ENCODE peak calls at places on chromosomes 7 and 10, in nine cellular contexts. One of them, this sample, is unnamed.

GRCh38 chr7:2541291-2542010 is 13.9 kb downstream of the BRAT1 start:
- DNase-seq in right lobe of liver: no peak
- DNase-seq in A549: no peak
- DNase-seq in stomach: no peak
- DNase-seq in tibial nerve: no peak
- DNase-seq in lower leg skin: no peak
- DNase-seq in transverse colon: peak
- DNase-seq in esophagus squamous epithelium: no peak
- DNase-seq in gastrocnemius medialis: no peak
- DNase-seq in this sample: peak

GRCh38 chr10:119859422-119860258 is 13.0 kb downstream of the MCMBP start:
- DNase-seq in right lobe of liver: no peak
- DNase-seq in A549: peak
- DNase-seq in stomach: no peak
- DNase-seq in tibial nerve: no peak
- DNase-seq in lower leg skin: no peak
- DNase-seq in transverse colon: no peak
- DNase-seq in esophagus squamous epithelium: no peak
- DNase-seq in gastrocnemius medialis: no peak
- DNase-seq in this sample: no peak

GRCh38 chr10:120460776-120461175 is 3.7 kb downstream of the PLPP4 start:
- DNase-seq in right lobe of liver: no peak
- DNase-seq in A549: no peak
- DNase-seq in stomach: no peak
- DNase-seq in tibial nerve: no peak
- DNase-seq in lower leg skin: no peak
- DNase-seq in transverse colon: no peak
- DNase-seq in esophagus squamous epithelium: no peak
- DNase-seq in gastrocnemius medialis: no peak
- DNase-seq in this sample: no peak

GRCh38 chr10:132096223-132096622 is 30.5 kb downstream of the JAKMIP3 start:
- DNase-seq in right lobe of liver: no peak
- DNase-seq in A549: peak
- DNase-seq in stomach: peak
- DNase-seq in tibial nerve: no peak
- DNase-seq in lower leg skin: no peak
- DNase-seq in transverse colon: no peak
- DNase-seq in esophagus squamous epithelium: no peak
- DNase-seq in gastrocnemius medialis: peak
- DNase-seq in this sample: peak

GRCh38 chr10:128587689-128588088 is 461.5 kb upstream of the MKI67 start:
- DNase-seq in right lobe of liver: no peak
- DNase-seq in A549: no peak
- DNase-seq in stomach: no peak
- DNase-seq in tibial nerve: no peak
- DNase-seq in lower leg skin: no peak
- DNase-seq in transverse colon: no peak
- DNase-seq in esophagus squamous epithelium: no peak
- DNase-seq in gastrocnemius medialis: no peak
- DNase-seq in this sample: no peak

GRCh38 chr10:131116216-131117005 is 195.1 kb downstream of the TCERG1L start:
- DNase-seq in right lobe of liver: no peak
- DNase-seq in A549: no peak
- DNase-seq in stomach: no peak
- DNase-seq in tibial nerve: no peak
- DNase-seq in lower leg skin: no peak
- DNase-seq in transverse colon: no peak
- DNase-seq in esophagus squamous epithelium: no peak
- DNase-seq in gastrocnemius medialis: no peak
- DNase-seq in this sample: no peak

GRCh38 chr7:3033136-3033535 is 10.5 kb downstream of the CARD11 start:
- DNase-seq in right lobe of liver: no peak
- DNase-seq in A549: no peak
- DNase-seq in stomach: no peak
- DNase-seq in tibial nerve: no peak
- DNase-seq in lower leg skin: no peak
- DNase-seq in transverse colon: no peak
- DNase-seq in esophagus squamous epithelium: no peak
- DNase-seq in gastrocnemius medialis: no peak
- DNase-seq in this sample: no peak

GRCh38 chr7:150784954-150785353 is 15.2 kb downstream of the TMEM176B start:
- DNase-seq in right lobe of liver: peak
- DNase-seq in A549: no peak
- DNase-seq in stomach: no peak
- DNase-seq in tibial nerve: no peak
- DNase-seq in lower leg skin: no peak
- DNase-seq in transverse colon: peak
- DNase-seq in esophagus squamous epithelium: no peak
- DNase-seq in gastrocnemius medialis: no peak
- DNase-seq in this sample: no peak

GRCh38 chr7:79515358-79515757 is 61.9 kb upstream of the MAGI2 start:
- DNase-seq in right lobe of liver: no peak
- DNase-seq in A549: no peak
- DNase-seq in stomach: no peak
- DNase-seq in tibial nerve: no peak
- DNase-seq in lower leg skin: no peak
- DNase-seq in transverse colon: no peak
- DNase-seq in esophagus squamous epithelium: no peak
- DNase-seq in gastrocnemius medialis: no peak
- DNase-seq in this sample: no peak

GRCh38 chr7:74453321-74454011 is at the start of gene GTF2IRD1:
- DNase-seq in right lobe of liver: peak
- DNase-seq in A549: peak
- DNase-seq in stomach: peak
- DNase-seq in tibial nerve: peak
- DNase-seq in lower leg skin: peak
- DNase-seq in transverse colon: peak
- DNase-seq in esophagus squamous epithelium: no peak
- DNase-seq in gastrocnemius medialis: peak
- DNase-seq in this sample: peak

GRCh38 chr7:29609162-29610030 is 45.8 kb downstream of the PRR15 start:
- DNase-seq in right lobe of liver: no peak
- DNase-seq in A549: peak
- DNase-seq in stomach: peak
- DNase-seq in tibial nerve: no peak
- DNase-seq in lower leg skin: no peak
- DNase-seq in transverse colon: peak
- DNase-seq in esophagus squamous epithelium: no peak
- DNase-seq in gastrocnemius medialis: no peak
- DNase-seq in this sample: no peak

GRCh38 chr7:134954197-134955082 is 31.9 kb upstream of the AGBL3 start:
- DNase-seq in right lobe of liver: no peak
- DNase-seq in A549: peak
- DNase-seq in stomach: no peak
- DNase-seq in tibial nerve: no peak
- DNase-seq in lower leg skin: no peak
- DNase-seq in transverse colon: no peak
- DNase-seq in esophagus squamous epithelium: no peak
- DNase-seq in gastrocnemius medialis: no peak
- DNase-seq in this sample: no peak

GRCh38 chr10:132194726-132195125 is 8.0 kb downstream of the DPYSL4 start:
- DNase-seq in right lobe of liver: no peak
- DNase-seq in A549: no peak
- DNase-seq in stomach: no peak
- DNase-seq in tibial nerve: no peak
- DNase-seq in lower leg skin: no peak
- DNase-seq in transverse colon: no peak
- DNase-seq in esophagus squamous epithelium: no peak
- DNase-seq in gastrocnemius medialis: no peak
- DNase-seq in this sample: peak

GRCh38 chr7:71236488-71237179 is 104.7 kb downstream of the GALNT17 start:
- DNase-seq in right lobe of liver: no peak
- DNase-seq in A549: no peak
- DNase-seq in stomach: no peak
- DNase-seq in tibial nerve: no peak
- DNase-seq in lower leg skin: no peak
- DNase-seq in transverse colon: no peak
- DNase-seq in esophagus squamous epithelium: no peak
- DNase-seq in gastrocnemius medialis: no peak
- DNase-seq in this sample: no peak

GRCh38 chr10:118983263-118983662 is 46.3 kb upstream of the NANOS1 start:
- DNase-seq in right lobe of liver: peak
- DNase-seq in A549: no peak
- DNase-seq in stomach: peak
- DNase-seq in tibial nerve: no peak
- DNase-seq in lower leg skin: no peak
- DNase-seq in transverse colon: no peak
- DNase-seq in esophagus squamous epithelium: no peak
- DNase-seq in gastrocnemius medialis: no peak
- DNase-seq in this sample: no peak

GRCh38 chr10:91635401-91636400 is 2.8 kb upstream of the PPP1R3C start:
- DNase-seq in right lobe of liver: peak
- DNase-seq in A549: peak
- DNase-seq in stomach: peak
- DNase-seq in tibial nerve: peak
- DNase-seq in lower leg skin: peak
- DNase-seq in transverse colon: peak
- DNase-seq in esophagus squamous epithelium: no peak
- DNase-seq in gastrocnemius medialis: peak
- DNase-seq in this sample: no peak

GRCh38 chr10:71846816-71847215 is 4.2 kb downstream of the PSAP start:
- DNase-seq in right lobe of liver: no peak
- DNase-seq in A549: no peak
- DNase-seq in stomach: no peak
- DNase-seq in tibial nerve: no peak
- DNase-seq in lower leg skin: no peak
- DNase-seq in transverse colon: no peak
- DNase-seq in esophagus squamous epithelium: no peak
- DNase-seq in gastrocnemius medialis: no peak
- DNase-seq in this sample: peak

DNA sequence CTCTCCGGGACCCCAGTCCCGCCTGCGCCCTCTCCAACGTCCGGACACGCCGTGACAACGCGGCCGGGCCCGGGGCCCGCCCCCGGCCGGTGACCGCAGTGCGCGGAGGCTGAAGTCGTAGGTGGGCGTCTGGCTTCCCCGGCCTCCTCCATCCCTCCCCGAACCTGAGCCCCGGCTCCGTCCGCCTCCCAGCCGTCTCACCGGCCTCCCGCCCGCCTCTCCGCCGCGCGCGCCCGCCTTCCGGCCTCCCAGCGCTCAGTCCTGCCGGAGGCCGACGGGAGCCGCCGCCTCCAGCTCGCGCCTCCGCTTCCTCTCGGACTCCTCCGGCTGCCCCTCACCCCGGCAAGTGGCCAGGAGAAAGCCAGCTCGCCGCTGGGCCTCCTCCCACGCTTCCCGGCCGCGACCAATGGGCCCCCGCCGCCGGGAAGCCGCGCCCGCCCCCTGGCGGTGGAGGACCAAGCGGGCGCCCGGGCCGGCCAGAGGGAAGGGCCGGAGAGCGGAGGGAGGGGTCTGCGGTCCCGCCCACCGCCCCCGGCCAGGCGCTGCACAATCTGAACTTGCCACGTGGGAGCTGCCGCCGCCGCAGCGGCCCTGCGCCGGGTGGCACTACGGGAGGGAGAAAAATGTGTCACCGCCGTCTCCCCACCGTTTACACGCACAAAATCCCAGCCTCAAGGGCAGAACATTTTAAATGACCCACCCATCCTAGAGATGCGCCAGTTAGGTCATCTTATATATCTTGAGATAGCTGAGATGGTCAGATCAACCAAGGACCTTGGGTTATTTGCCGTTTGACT is at the start of gene FAM3C:
- DNase-seq in right lobe of liver: peak
- DNase-seq in A549: peak
- DNase-seq in stomach: peak
- DNase-seq in tibial nerve: peak
- DNase-seq in lower leg skin: peak
- DNase-seq in transverse colon: peak
- DNase-seq in esophagus squamous epithelium: peak
- DNase-seq in gastrocnemius medialis: peak
- DNase-seq in this sample: peak
- TF ChIP-seq POLR2A in right lobe of liver: peak
- TF ChIP-seq POLR2A in A549: peak
- TF ChIP-seq POLR2A in stomach: no peak
- TF ChIP-seq POLR2A in tibial nerve: peak
- TF ChIP-seq POLR2A in lower leg skin: peak
- TF ChIP-seq POLR2A in transverse colon: peak
- TF ChIP-seq POLR2A in esophagus squamous epithelium: no peak
- TF ChIP-seq POLR2A in gastrocnemius medialis: peak
- TF ChIP-seq POLR2A in this sample: peak

DNA sequence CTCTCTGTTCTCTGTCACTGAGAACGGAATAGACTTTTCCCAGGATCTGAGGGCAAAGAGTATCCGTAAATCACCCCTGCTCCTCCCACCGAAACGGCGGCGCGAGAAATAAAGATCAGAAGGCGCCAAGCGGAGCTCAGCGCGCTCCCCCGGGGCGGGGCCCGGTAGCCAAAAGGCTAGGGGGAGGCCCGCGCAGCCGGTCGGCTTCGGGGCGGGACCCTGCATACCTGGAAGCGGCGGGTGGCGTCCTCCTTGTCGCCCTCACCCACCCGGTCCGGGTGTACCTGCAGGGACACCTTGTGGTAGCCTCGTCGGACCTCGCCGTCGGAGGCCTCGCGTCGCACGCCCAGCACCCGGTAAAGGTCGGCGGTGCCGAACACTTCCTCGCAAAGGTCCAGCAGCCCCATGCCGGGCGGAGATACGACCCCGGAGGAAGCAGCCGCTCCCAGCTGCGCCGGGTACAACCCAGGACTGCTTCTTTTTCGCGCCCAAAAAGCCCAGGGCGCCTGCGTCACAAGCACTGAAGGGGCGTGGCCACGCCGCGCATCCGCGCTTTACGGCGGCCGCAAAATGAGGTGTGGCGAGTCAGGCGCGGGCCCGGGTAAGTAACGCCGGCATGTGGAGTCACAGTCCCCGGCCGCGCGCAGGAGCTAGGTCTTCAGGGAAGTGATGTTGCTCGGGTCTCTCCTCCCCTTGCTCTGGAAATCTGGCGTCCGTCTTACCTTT is at the start of gene DNAJC9:
- DNase-seq in right lobe of liver: peak
- DNase-seq in A549: peak
- DNase-seq in stomach: peak
- DNase-seq in tibial nerve: peak
- DNase-seq in lower leg skin: peak
- DNase-seq in transverse colon: peak
- DNase-seq in esophagus squamous epithelium: peak
- DNase-seq in gastrocnemius medialis: peak
- DNase-seq in this sample: peak
- TF ChIP-seq POLR2A in right lobe of liver: peak
- TF ChIP-seq POLR2A in A549: peak
- TF ChIP-seq POLR2A in stomach: peak
- TF ChIP-seq POLR2A in tibial nerve: peak
- TF ChIP-seq POLR2A in lower leg skin: peak
- TF ChIP-seq POLR2A in transverse colon: peak
- TF ChIP-seq POLR2A in esophagus squamous epithelium: no peak
- TF ChIP-seq POLR2A in gastrocnemius medialis: peak
- TF ChIP-seq POLR2A in this sample: peak

GRCh38 chr7:673681-674453 is 52.6 kb upstream of the DNAAF5 start:
- DNase-seq in right lobe of liver: no peak
- DNase-seq in A549: no peak
- DNase-seq in stomach: no peak
- DNase-seq in tibial nerve: no peak
- DNase-seq in lower leg skin: no peak
- DNase-seq in transverse colon: no peak
- DNase-seq in esophagus squamous epithelium: no peak
- DNase-seq in gastrocnemius medialis: no peak
- DNase-seq in this sample: no peak
- TF ChIP-seq POLR2A in right lobe of liver: no peak
- TF ChIP-seq POLR2A in A549: no peak
- TF ChIP-seq POLR2A in stomach: no peak
- TF ChIP-seq POLR2A in tibial nerve: no peak
- TF ChIP-seq POLR2A in lower leg skin: no peak
- TF ChIP-seq POLR2A in transverse colon: no peak
- TF ChIP-seq POLR2A in esophagus squamous epithelium: no peak
- TF ChIP-seq POLR2A in gastrocnemius medialis: no peak
- TF ChIP-seq POLR2A in this sample: no peak

GRCh38 chr7:148987010-148987750 is 41.1 kb downstream of the PDIA4 start:
- DNase-seq in right lobe of liver: peak
- DNase-seq in A549: peak
- DNase-seq in stomach: peak
- DNase-seq in tibial nerve: peak
- DNase-seq in lower leg skin: peak
- DNase-seq in transverse colon: peak
- DNase-seq in esophagus squamous epithelium: peak
- DNase-seq in gastrocnemius medialis: peak
- DNase-seq in this sample: no peak
- TF ChIP-seq POLR2A in right lobe of liver: no peak
- TF ChIP-seq POLR2A in A549: peak
- TF ChIP-seq POLR2A in stomach: no peak
- TF ChIP-seq POLR2A in tibial nerve: peak
- TF ChIP-seq POLR2A in lower leg skin: no peak
- TF ChIP-seq POLR2A in transverse colon: no peak
- TF ChIP-seq POLR2A in esophagus squamous epithelium: no peak
- TF ChIP-seq POLR2A in gastrocnemius medialis: no peak
- TF ChIP-seq POLR2A in this sample: no peak